ENCODE peak calls at places on chromosomes 16 and 17, in four cellular contexts. One of them, this sample, is unnamed.

GRCh38 chr17:38420518-38420917 is 7.7 kb upstream of the ARHGAP23 start:
- DNase-seq in PC-9: no peak
- DNase-seq in gastrocnemius medialis: no peak
- DNase-seq in CD8-positive, alpha-beta T cell: no peak
- DNase-seq in this sample: no peak

GRCh38 chr16:74448990-74449389 is 27.7 kb upstream of the CLEC18B start:
- DNase-seq in PC-9: peak
- DNase-seq in gastrocnemius medialis: peak
- DNase-seq in CD8-positive, alpha-beta T cell: no peak
- DNase-seq in this sample: no peak

GRCh38 chr17:76690596-76691280 is 20.0 kb downstream of the MXRA7 start:
- DNase-seq in PC-9: no peak
- DNase-seq in gastrocnemius medialis: no peak
- DNase-seq in CD8-positive, alpha-beta T cell: no peak
- DNase-seq in this sample: no peak

GRCh38 chr16:52440248-52440647 is 106.7 kb downstream of the TOX3 start:
- DNase-seq in PC-9: no peak
- DNase-seq in gastrocnemius medialis: no peak
- DNase-seq in CD8-positive, alpha-beta T cell: no peak
- DNase-seq in this sample: no peak

GRCh38 chr16:49056546-49056945 is 225.1 kb downstream of the CBLN1 start:
- DNase-seq in PC-9: no peak
- DNase-seq in gastrocnemius medialis: no peak
- DNase-seq in CD8-positive, alpha-beta T cell: no peak
- DNase-seq in this sample: no peak

GRCh38 chr16:88454315-88455057 is 1.4 kb downstream of the ZFPM1 start:
- DNase-seq in PC-9: no peak
- DNase-seq in gastrocnemius medialis: no peak
- DNase-seq in CD8-positive, alpha-beta T cell: peak
- DNase-seq in this sample: peak

GRCh38 chr17:48795444-48796162 is 21.4 kb downstream of the TTLL6 start:
- DNase-seq in PC-9: peak
- DNase-seq in gastrocnemius medialis: no peak
- DNase-seq in CD8-positive, alpha-beta T cell: no peak
- DNase-seq in this sample: no peak

GRCh38 chr16:8173111-8173644 is 417.1 kb downstream of the TMEM114 start:
- DNase-seq in PC-9: peak
- DNase-seq in gastrocnemius medialis: peak
- DNase-seq in CD8-positive, alpha-beta T cell: no peak
- DNase-seq in this sample: no peak

GRCh38 chr17:43216369-43216761 is 4.7 kb downstream of the TMEM106A start:
- DNase-seq in PC-9: no peak
- DNase-seq in gastrocnemius medialis: no peak
- DNase-seq in CD8-positive, alpha-beta T cell: no peak
- DNase-seq in this sample: no peak

GRCh38 chr16:2983706-2984136 is 3.5 kb upstream of the PKMYT1 start:
- DNase-seq in PC-9: peak
- DNase-seq in gastrocnemius medialis: peak
- DNase-seq in CD8-positive, alpha-beta T cell: peak
- DNase-seq in this sample: peak

GRCh38 chr17:41322903-41323895 is 7.7 kb upstream of the KRTAP17-1 start:
- DNase-seq in PC-9: no peak
- DNase-seq in gastrocnemius medialis: no peak
- DNase-seq in CD8-positive, alpha-beta T cell: no peak
- DNase-seq in this sample: no peak

GRCh38 chr16:14109077-14109775 is 38.1 kb downstream of the MRTFB start:
- DNase-seq in PC-9: no peak
- DNase-seq in gastrocnemius medialis: no peak
- DNase-seq in CD8-positive, alpha-beta T cell: no peak
- DNase-seq in this sample: no peak

GRCh38 chr17:1414001-1414574 is 14.1 kb upstream of the YWHAE start:
- DNase-seq in PC-9: no peak
- DNase-seq in gastrocnemius medialis: no peak
- DNase-seq in CD8-positive, alpha-beta T cell: no peak
- DNase-seq in this sample: no peak
- H3K27ac ChIP-seq in PC-9: no peak
- H3K27ac ChIP-seq in gastrocnemius medialis: peak
- H3K27ac ChIP-seq in CD8-positive, alpha-beta T cell: no peak
- H3K27ac ChIP-seq in this sample: no peak

GRCh38 chr16:54911079-54911478 is 19.6 kb upstream of the IRX5 start:
- DNase-seq in PC-9: no peak
- DNase-seq in gastrocnemius medialis: no peak
- DNase-seq in CD8-positive, alpha-beta T cell: no peak
- DNase-seq in this sample: no peak

DNA sequence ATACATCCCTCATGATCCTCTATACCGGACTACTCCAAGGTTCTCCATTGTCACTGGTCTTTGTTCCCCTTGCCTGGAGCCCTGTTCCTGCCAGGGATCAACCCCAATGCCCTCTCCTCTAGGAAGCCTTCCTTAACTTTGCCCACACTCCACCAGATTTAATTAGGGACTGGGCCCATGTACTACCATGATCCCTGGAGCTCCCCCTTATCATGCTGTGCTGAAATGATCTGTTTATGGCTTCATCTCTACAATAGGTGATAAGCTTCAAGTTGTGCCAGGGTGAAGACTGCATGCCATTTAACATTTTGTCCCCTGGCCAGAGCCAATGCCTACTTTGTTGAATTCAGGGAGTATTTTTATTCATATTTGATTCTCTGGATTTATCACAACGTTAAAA is 17.9 kb upstream of the IRX5 start:
- DNase-seq in PC-9: no peak
- DNase-seq in gastrocnemius medialis: no peak
- DNase-seq in CD8-positive, alpha-beta T cell: no peak
- DNase-seq in this sample: no peak
- H3K4me3 ChIP-seq in PC-9: no peak
- H3K4me3 ChIP-seq in gastrocnemius medialis: no peak
- H3K4me3 ChIP-seq in CD8-positive, alpha-beta T cell: no peak
- H3K4me3 ChIP-seq in this sample: no peak

DNA sequence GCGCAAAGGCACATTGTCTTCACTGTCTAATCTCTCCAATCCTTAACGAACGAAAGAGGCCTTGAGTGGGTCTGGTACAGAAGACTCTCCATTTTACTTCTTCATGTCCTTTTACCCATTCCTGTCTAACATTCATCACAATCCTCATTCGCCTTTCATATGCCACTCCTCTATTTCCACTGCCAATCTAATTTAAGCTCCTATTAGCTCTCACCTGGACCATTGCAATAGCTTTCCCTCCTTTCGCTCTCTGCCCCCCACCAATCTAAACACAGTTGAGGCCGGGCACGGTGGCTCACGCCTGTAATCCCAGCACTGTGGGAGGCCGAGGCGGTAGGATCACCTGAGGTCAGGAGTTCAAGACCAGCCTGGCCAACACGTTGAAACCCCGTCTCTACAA is 6.3 kb upstream of the SLFN14 start:
- DNase-seq in PC-9: no peak
- DNase-seq in gastrocnemius medialis: no peak
- DNase-seq in CD8-positive, alpha-beta T cell: no peak
- DNase-seq in this sample: no peak
- H3K27ac ChIP-seq in PC-9: no peak
- H3K27ac ChIP-seq in gastrocnemius medialis: no peak
- H3K27ac ChIP-seq in CD8-positive, alpha-beta T cell: no peak
- H3K27ac ChIP-seq in this sample: peak

GRCh38 chr16:29977063-29977462 is 3.4 kb downstream of the TAOK2 start:
- DNase-seq in PC-9: no peak
- DNase-seq in gastrocnemius medialis: no peak
- DNase-seq in CD8-positive, alpha-beta T cell: no peak
- DNase-seq in this sample: no peak
- H3K4me3 ChIP-seq in PC-9: no peak
- H3K4me3 ChIP-seq in gastrocnemius medialis: peak
- H3K4me3 ChIP-seq in CD8-positive, alpha-beta T cell: no peak
- H3K4me3 ChIP-seq in this sample: no peak